ENCODE peak calls at places on chromosomes 2 and 18, in five cellular contexts. One of them, this sample, is unnamed.

GRCh38 chr2:169513094-169513493 is 3.6 kb downstream of the KLHL41 start:
- DNase-seq in NCI-H510A treated with DMSO at 0.1 percent for 48 hours: no peak
- DNase-seq in left cardiac atrium: no peak
- DNase-seq in AG10803: no peak
- DNase-seq in mesothelial cell of epicardium: no peak
- DNase-seq in this sample: no peak

GRCh38 chr18:69216390-69216789 is 184.3 kb upstream of the DOK6 start:
- DNase-seq in NCI-H510A treated with DMSO at 0.1 percent for 48 hours: peak; percentile 76
- DNase-seq in mesothelial cell of epicardium: no peak
- DNase-seq in left cardiac atrium: no peak
- DNase-seq in AG10803: no peak
- DNase-seq in this sample: no peak

GRCh38 chr18:39360072-39360471 is 1794.5 kb upstream of the CELF4 start:
- DNase-seq in mesothelial cell of epicardium: no peak
- DNase-seq in NCI-H510A treated with DMSO at 0.1 percent for 48 hours: no peak
- DNase-seq in AG10803: no peak
- DNase-seq in left cardiac atrium: no peak
- DNase-seq in this sample: no peak

GRCh38 chr18:54250846-54251251 is 18.5 kb upstream of the POLI start:
- DNase-seq in NCI-H510A treated with DMSO at 0.1 percent for 48 hours: no peak
- DNase-seq in AG10803: no peak
- DNase-seq in mesothelial cell of epicardium: no peak
- DNase-seq in left cardiac atrium: no peak
- DNase-seq in this sample: no peak

GRCh38 chr2:179569834-179570233 is 291.6 kb downstream of the ZNF385B start:
- DNase-seq in mesothelial cell of epicardium: no peak
- DNase-seq in NCI-H510A treated with DMSO at 0.1 percent for 48 hours: no peak
- DNase-seq in AG10803: peak; percentile 78
- DNase-seq in left cardiac atrium: no peak
- DNase-seq in this sample: peak; percentile 25

GRCh38 chr2:152644197-152644873 is 72.9 kb downstream of the PRPF40A start:
- DNase-seq in mesothelial cell of epicardium: no peak
- DNase-seq in left cardiac atrium: no peak
- DNase-seq in AG10803: no peak
- DNase-seq in NCI-H510A treated with DMSO at 0.1 percent for 48 hours: no peak
- DNase-seq in this sample: no peak

GRCh38 chr2:7027961-7028655 is 110.9 kb downstream of the RNF144A start:
- DNase-seq in AG10803: no peak
- DNase-seq in left cardiac atrium: no peak
- DNase-seq in mesothelial cell of epicardium: no peak
- DNase-seq in NCI-H510A treated with DMSO at 0.1 percent for 48 hours: no peak
- DNase-seq in this sample: no peak

GRCh38 chr2:100935372-100935752 is 66.7 kb upstream of the RPL31 start:
- DNase-seq in left cardiac atrium: no peak
- DNase-seq in mesothelial cell of epicardium: no peak
- DNase-seq in AG10803: peak; percentile 71
- DNase-seq in NCI-H510A treated with DMSO at 0.1 percent for 48 hours: no peak
- DNase-seq in this sample: no peak

GRCh38 chr2:86047575-86048382 is 57.9 kb downstream of the POLR1A start:
- DNase-seq in mesothelial cell of epicardium: no peak
- DNase-seq in left cardiac atrium: peak; percentile 7
- DNase-seq in AG10803: no peak
- DNase-seq in NCI-H510A treated with DMSO at 0.1 percent for 48 hours: no peak
- DNase-seq in this sample: no peak

GRCh38 chr2:129008881-129009554 is 690.4 kb upstream of the HS6ST1 start:
- DNase-seq in mesothelial cell of epicardium: no peak
- DNase-seq in AG10803: no peak
- DNase-seq in left cardiac atrium: no peak
- DNase-seq in NCI-H510A treated with DMSO at 0.1 percent for 48 hours: no peak
- DNase-seq in this sample: no peak

This sample was measured in uterus.